ENCODE peak calls at places on chromosomes 2 and 18, in eight cellular contexts. O, J, Y, Z, X, B, R and P are unnamed samples.

GRCh38 chr2:12448846-12449480 is 267.8 kb upstream of the TRIB2 start:
- DNase-seq in O (no peak), J (peak; percentile 45), Y (no peak), Z (peak; percentile 39), X (peak; percentile 22), B (no peak), R (no peak), P (no peak)

GRCh38 chr2:201182650-201183372 is at the start of gene CASP10:
- DNase-seq in O (no peak), J (peak; percentile 72), Y (peak; percentile 10), Z (peak; percentile 85), X (peak; percentile 85), B (peak; percentile 67), R (no peak), P (no peak)

GRCh38 chr2:238730001-238730669 is 117.8 kb upstream of the TWIST2 start:
- DNase-seq in O (no peak), J (no peak), Y (no peak), Z (no peak), X (no peak), B (no peak), R (no peak), P (no peak)

GRCh38 chr18:58792086-58792485 is 72.6 kb upstream of the ZNF532 start:
- DNase-seq in O (no peak), J (no peak), Y (no peak), Z (no peak), X (no peak), B (no peak), R (no peak), P (no peak)

GRCh38 chr2:65137197-65137780 is 7.4 kb upstream of the RAB1A start:
- DNase-seq in O (no peak), J (no peak), Y (no peak), Z (peak; percentile 40), X (no peak), B (no peak), R (no peak), P (no peak)

GRCh38 chr2:142140434-142140845 is 9.6 kb upstream of the LRP1B start:
- DNase-seq in O (peak; percentile 31), J (peak; percentile 69), Y (no peak), Z (peak; percentile 22), X (peak; percentile 8), B (peak; percentile 47), R (peak; percentile 32), P (peak; percentile 64)

GRCh38 chr2:225041871-225042799 is at the start of gene DOCK10:
- DNase-seq in O (peak; percentile 46), J (peak; percentile 68), Y (peak; percentile 54), Z (peak; percentile 18), X (peak; percentile 63), B (no peak), R (peak; percentile 24), P (no peak)

GRCh38 chr2:227238242-227239237 is 74.1 kb downstream of the COL4A3 start:
- DNase-seq in O (peak; percentile 40), J (peak; percentile 67), Y (peak; percentile 24), Z (peak; percentile 52), X (peak; percentile 56), B (peak; percentile 88), R (peak; percentile 73), P (peak; percentile 43)

GRCh38 chr2:177237932-177238331 is 25.3 kb downstream of the HNRNPA3 start:
- DNase-seq in O (no peak), J (no peak), Y (no peak), Z (no peak), X (no peak), B (no peak), R (no peak), P (no peak)

GRCh38 chr2:143071185-143071876 is 57.9 kb upstream of the ARHGAP15 start:
- DNase-seq in O (no peak), J (peak; percentile 75), Y (peak; percentile 10), Z (no peak), X (peak; percentile 39), B (peak; percentile 64), R (no peak), P (no peak)

GRCh38 chr2:198400999-198401398 is 596.6 kb downstream of the PLCL1 start:
- DNase-seq in O (no peak), J (no peak), Y (no peak), Z (no peak), X (no peak), B (no peak), R (no peak), P (no peak)

GRCh38 chr2:36473230-36473629 is 117.7 kb downstream of the CRIM1 start:
- DNase-seq in O (no peak), J (no peak), Y (no peak), Z (peak; percentile 90), X (no peak), B (peak; percentile 50), R (no peak), P (no peak)

GRCh38 chr2:218898109-218898878 is 17.6 kb downstream of the WNT10A start:
- DNase-seq in O (peak; percentile 51), J (peak; percentile 59), Y (no peak), Z (no peak), X (no peak), B (peak; percentile 74), R (peak; percentile 67), P (peak; percentile 29)

GRCh38 chr2:230895536-230896345 is 29.3 kb downstream of the GPR55 start:
- DNase-seq in O (no peak), J (no peak), Y (no peak), Z (no peak), X (no peak), B (no peak), R (no peak), P (no peak)

GRCh38 chr2:44237221-44237620 is 38.1 kb upstream of the SLC3A1 start:
- DNase-seq in O (no peak), J (no peak), Y (no peak), Z (no peak), X (no peak), B (no peak), R (no peak), P (no peak)

GRCh38 chr2:180367831-180368230 is 360.7 kb upstream of the CWC22 start:
- DNase-seq in O (no peak), J (no peak), Y (peak; percentile 47), Z (peak; percentile 37), X (peak; percentile 56), B (peak; percentile 48), R (no peak), P (no peak)

GRCh38 chr2:195818521-195818920 is 161.5 kb downstream of the SLC39A10 start:
- DNase-seq in O (no peak), J (peak; percentile 62), Y (peak; percentile 56), Z (no peak), X (peak; percentile 45), B (no peak), R (no peak), P (no peak)

GRCh38 chr18:25446972-25447371 is 95.0 kb upstream of the ZNF521 start:
- DNase-seq in O (no peak), J (no peak), Y (no peak), Z (no peak), X (peak; percentile 9), B (no peak), R (no peak), P (no peak)

GRCh38 chr2:40451926-40452605 is at the start of gene SLC8A1:
- DNase-seq in O (peak; percentile 65), J (peak; percentile 68), Y (peak; percentile 29), Z (peak; percentile 37), X (peak; percentile 40), B (peak; percentile 43), R (peak; percentile 51), P (no peak)

GRCh38 chr2:69581774-69582581 is 61.6 kb downstream of the AAK1 start:
- DNase-seq in O (no peak), J (peak; percentile 84), Y (peak; percentile 75), Z (peak; percentile 68), X (peak; percentile 69), B (peak; percentile 70), R (no peak), P (no peak)

GRCh38 chr2:121825003-121825950 is 69.8 kb downstream of the TSN start:
- DNase-seq in O (no peak), J (no peak), Y (no peak), Z (no peak), X (no peak), B (no peak), R (no peak), P (no peak)

GRCh38 chr2:150138587-150138986 is 348.9 kb downstream of the RND3 start:
- DNase-seq in O (no peak), J (no peak), Y (no peak), Z (no peak), X (no peak), B (no peak), R (no peak), P (peak; percentile 9)

GRCh38 chr18:11336241-11336640 is 186.9 kb upstream of the PIEZO2 start:
- DNase-seq in O (no peak), J (no peak), Y (no peak), Z (no peak), X (no peak), B (no peak), R (no peak), P (no peak)

GRCh38 chr2:105143467-105144127 is 97.9 kb upstream of the GPR45 start:
- DNase-seq in O (peak; percentile 13), J (no peak), Y (peak; percentile 35), Z (no peak), X (no peak), B (no peak), R (peak; percentile 53), P (no peak)

GRCh38 chr18:79374408-79375171 is 21.1 kb upstream of the NFATC1 start:
- DNase-seq in O (no peak), J (no peak), Y (no peak), Z (no peak), X (no peak), B (no peak), R (no peak), P (no peak)

GRCh38 chr2:37782721-37783438 is 111.4 kb upstream of the CDC42EP3 start:
- DNase-seq in O (no peak), J (no peak), Y (no peak), Z (peak; percentile 83), X (peak; percentile 73), B (no peak), R (no peak), P (no peak)

GRCh38 chr2:159571540-159572260 is 44.6 kb downstream of the BAZ2B start:
- DNase-seq in O (no peak), J (no peak), Y (no peak), Z (no peak), X (no peak), B (no peak), R (no peak), P (no peak)

GRCh38 chr2:208360259-208361076 is 46.1 kb upstream of the PTH2R start:
- DNase-seq in O (peak; percentile 45), J (no peak), Y (no peak), Z (no peak), X (no peak), B (no peak), R (no peak), P (no peak)

GRCh38 chr2:28134262-28134812 is 243.8 kb downstream of the BABAM2 start:
- DNase-seq in O (no peak), J (no peak), Y (no peak), Z (no peak), X (peak; percentile 62), B (no peak), R (no peak), P (no peak)

GRCh38 chr2:218870984-218871344 is 9.7 kb upstream of the WNT10A start:
- DNase-seq in O (no peak), J (no peak), Y (no peak), Z (no peak), X (no peak), B (no peak), R (no peak), P (no peak)

GRCh38 chr2:143635936-143636335 is 506.7 kb downstream of the ARHGAP15 start:
- DNase-seq in O (no peak), J (no peak), Y (no peak), Z (no peak), X (no peak), B (no peak), R (no peak), P (no peak)

GRCh38 chr2:142874293-142874814 is 3.1 kb upstream of the KYNU start:
- DNase-seq in O (no peak), J (peak; percentile 96), Y (peak; percentile 81), Z (peak; percentile 95), X (peak; percentile 93), B (peak; percentile 64), R (no peak), P (no peak)

GRCh38 chr2:101984656-101985055 is 7.1 kb upstream of the IL1R2 start:
- DNase-seq in O (no peak), J (no peak), Y (no peak), Z (no peak), X (no peak), B (no peak), R (no peak), P (no peak)

GRCh38 chr2:44392338-44392943 is 30.7 kb downstream of the CAMKMT start:
- DNase-seq in O (peak; percentile 69), J (peak; percentile 67), Y (no peak), Z (peak; percentile 10), X (peak; percentile 39), B (peak; percentile 79), R (peak; percentile 43), P (peak; percentile 81)